ENCODE peak calls at places on chromosomes 7 and 10, in nine cellular contexts. J is hypothalamus; D is T-helper 9 cell; E is activated CD8-positive, alpha-beta T cell treated with anti-CD3 and anti-CD28 coated beads, Interleukin-2, amount 10 ng/mL, durations not matched to agents 7 days and 5 days; U is AG04450; T is fibroblast of mammary gland; F is HuH-7.5; O is lower leg skin; K is NCI-H1694 treated with DMSO at 0.1 percent for 48 hours. X is an unnamed sample.

GRCh38 chr7:155003215-155003999 is 483 bp upstream of the PAXIP1 start:
- DNase-seq in J (peak; percentile 83), D (peak; percentile 79), E (peak; percentile 85), U (peak; percentile 60), T (peak; percentile 66), F (peak; percentile 95), O (peak; percentile 47), K (peak; percentile 56), X (peak; percentile 63)

GRCh38 chr10:95240811-95241210 is 46.8 kb downstream of the ACSM6 start:
- DNase-seq in J (no peak), D (no peak), E (no peak), U (no peak), T (no peak), F (no peak), O (no peak), K (no peak), X (no peak)

GRCh38 chr7:50838675-50839377 is 56.1 kb upstream of the GRB10 start:
- DNase-seq in J (no peak), D (no peak), E (no peak), U (no peak), T (peak; percentile 86), F (no peak), O (peak; percentile 25), K (no peak), X (no peak)

GRCh38 chr7:67900456-67900855 is 903.8 kb downstream of the TYW1 start:
- DNase-seq in J (no peak), D (no peak), E (no peak), U (no peak), T (no peak), F (no peak), O (no peak), K (no peak), X (no peak)

GRCh38 chr7:112869111-112869774 is 79.0 kb upstream of the TMEM168 start:
- DNase-seq in J (no peak), D (peak; percentile 29), E (peak; percentile 66), U (peak; percentile 1), T (peak; percentile 57), F (peak; percentile 51), O (no peak), K (no peak), X (peak; percentile 52)

GRCh38 chr10:30980951-30981616 is 50.6 kb downstream of the ZNF438 start:
- DNase-seq in J (peak; percentile 30), D (no peak), E (no peak), U (no peak), T (peak; percentile 94), F (no peak), O (peak; percentile 93), K (peak; percentile 52), X (no peak)

GRCh38 chr10:80945267-80945880 is 407.7 kb downstream of the SH2D4B start:
- DNase-seq in J (no peak), D (no peak), E (no peak), U (no peak), T (no peak), F (no peak), O (no peak), K (no peak), X (peak; percentile 3)

GRCh38 chr10:37015498-37015897 is 109.9 kb upstream of the ANKRD30A start:
- DNase-seq in J (no peak), D (no peak), E (no peak), U (no peak), T (no peak), F (no peak), O (no peak), K (no peak), X (no peak)

X was measured in HepG2.